ENCODE peak calls at places on chromosomes 3 and 15, in four cellular contexts. Q, R, S and T are unnamed samples. For H3K9me3, the result is how much of the 10 kb centered on the place peaks cover.

GRCh38 chr3:187263270-187263669 is 28.3 kb downstream of the MASP1 start:
- DNase-seq in Q (no peak), R (no peak), S (no peak), T (no peak)

GRCh38 chr3:125214738-125215137 is 2.2 kb upstream of the SLC12A8 start:
- DNase-seq in R (no peak), S (no peak), Q (no peak), T (no peak)

GRCh38 chr3:195850857-195851531 is 39.3 kb upstream of the MUC4 start:
- DNase-seq in Q (peak), S (peak), R (peak), T (peak)

GRCh38 chr3:23567917-23568316 is 237.8 kb upstream of the UBE2E1 start:
- DNase-seq in R (no peak), S (no peak), Q (no peak), T (no peak)

GRCh38 chr3:19467761-19468160 is 319.5 kb downstream of the KCNH8 start:
- DNase-seq in Q (no peak), S (no peak), R (no peak), T (no peak)

GRCh38 chr3:183159319-183159718 is 3.2 kb downstream of the LAMP3 start:
- DNase-seq in S (peak), Q (no peak), R (no peak), T (no peak)

GRCh38 chr3:172511783-172512357 is 11.4 kb downstream of the TNFSF10 start:
- DNase-seq in R (no peak), Q (no peak), S (no peak), T (no peak)

GRCh38 chr3:81490541-81491288 is 270.7 kb downstream of the GBE1 start:
- DNase-seq in S (peak), R (peak), Q (peak), T (peak)

GRCh38 chr3:41836360-41837134 is 125.4 kb downstream of the ULK4 start:
- DNase-seq in Q (no peak), R (peak), S (no peak), T (no peak)

GRCh38 chr3:13824521-13825316 is 55.2 kb downstream of the WNT7A start:
- DNase-seq in S (no peak), R (no peak), Q (no peak), T (no peak)

GRCh38 chr3:17945799-17946381 is 203.5 kb upstream of the TBC1D5 start:
- DNase-seq in R (no peak), S (no peak), Q (no peak), T (no peak)

GRCh38 chr15:36877796-36878744 is 222.3 kb downstream of the MEIS2 start:
- DNase-seq in Q (no peak), R (no peak), S (no peak), T (no peak)

GRCh38 chr3:73530030-73530411 is 94.7 kb downstream of the PDZRN3 start:
- DNase-seq in R (no peak), Q (no peak), S (no peak), T (no peak)

DNA sequence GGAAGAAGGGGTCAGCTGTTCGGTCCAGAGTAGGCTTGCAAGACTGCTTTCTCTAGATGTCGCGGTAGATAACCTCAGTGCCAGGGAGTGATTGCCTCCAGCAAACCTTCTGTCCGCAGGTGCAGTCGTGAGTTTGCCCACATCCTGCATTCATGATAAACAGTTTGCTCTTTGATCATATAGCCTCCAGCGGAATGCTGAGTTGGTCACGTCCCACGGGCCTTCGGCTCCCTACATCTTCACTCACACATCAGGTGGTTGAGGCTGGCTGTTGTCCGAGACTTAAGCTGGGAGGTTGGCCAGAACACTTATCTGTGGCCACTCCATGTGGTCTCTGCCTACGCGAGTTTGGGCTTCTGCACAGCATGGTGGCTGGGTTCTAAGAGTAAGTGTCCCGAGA is 62.1 kb upstream of the NR2C2 start:
- DNase-seq in R (peak), S (no peak), Q (no peak), T (no peak)
- H3K27ac ChIP-seq in R (peak), S (no peak), Q (no peak), T (no peak)

GRCh38 chr3:38473229-38473628 is 19.5 kb downstream of the ACVR2B start:
- DNase-seq in S (no peak), R (no peak), Q (no peak), T (no peak)
- TF ChIP-seq CTCF in S (no peak), R (no peak), Q (no peak), T (no peak)

DNA sequence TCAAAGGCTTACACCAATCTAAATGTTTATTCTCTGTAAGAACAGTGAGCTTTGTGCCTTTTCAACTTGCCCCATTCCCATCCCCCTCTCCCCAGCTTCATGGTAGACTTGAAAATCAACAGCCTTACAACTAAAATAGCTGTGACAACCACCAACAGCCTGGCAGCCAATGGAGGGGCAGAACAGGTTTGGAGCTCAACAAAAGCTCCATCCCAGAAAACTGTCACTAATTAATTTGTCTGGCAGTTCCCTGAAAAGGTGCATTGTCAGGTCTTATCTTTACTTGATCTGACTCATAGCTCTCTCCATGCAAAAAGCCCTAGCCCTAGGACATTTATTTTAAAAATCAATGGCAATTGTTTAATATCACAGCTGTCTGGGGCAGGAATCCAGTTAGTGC is 22.6 kb downstream of the MTHFS start:
- DNase-seq in R (no peak), S (no peak), Q (no peak), T (no peak)
- H3K9me3 ChIP-seq in R (under half), S (under half), Q (under half), T (under half)

DNA sequence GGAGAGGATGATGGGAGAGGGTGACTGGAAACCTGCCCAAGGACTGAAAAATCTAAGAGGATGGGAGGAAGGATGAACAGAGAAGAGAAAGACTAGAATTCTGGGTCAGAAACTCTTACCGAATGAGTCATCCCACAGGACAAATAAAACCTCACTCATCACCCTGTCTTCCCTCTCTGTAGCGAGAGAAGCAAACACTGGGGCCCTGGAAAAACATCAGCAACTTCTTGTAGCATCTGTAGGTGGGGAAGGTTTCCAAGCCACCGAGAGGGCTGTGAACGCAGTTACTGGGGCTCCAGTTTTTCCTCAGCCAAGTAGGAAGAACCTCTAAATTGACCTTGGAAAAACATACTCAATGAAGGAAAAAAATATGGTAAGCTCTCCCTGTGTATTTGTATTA is 193.0 kb upstream of the TPRG1 start:
- DNase-seq in S (peak), Q (no peak), R (no peak), T (no peak)
- H3K27ac ChIP-seq in S (no peak), Q (no peak), R (peak), T (peak)

DNA sequence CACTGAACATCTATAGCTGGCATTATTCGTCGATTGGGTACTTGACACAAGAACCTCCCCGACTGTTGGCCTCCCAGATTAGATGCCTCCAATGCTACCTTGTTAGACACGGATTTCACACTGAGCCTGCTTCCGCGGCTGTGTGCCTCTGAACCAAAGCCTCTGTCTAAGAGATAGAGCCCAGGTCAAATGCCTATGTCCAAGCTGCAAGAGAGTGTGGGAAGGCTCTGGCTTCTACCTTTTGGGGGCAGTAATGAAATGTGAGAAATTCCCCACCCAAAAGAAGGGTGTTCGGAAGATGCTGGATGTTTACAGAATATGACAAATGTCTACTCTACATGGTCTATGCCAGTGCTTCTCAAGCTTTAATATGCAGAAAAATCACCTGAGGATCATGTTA is 2.0 kb upstream of the RPUSD2 start:
- DNase-seq in R (no peak), S (no peak), Q (no peak), T (no peak)
- TF ChIP-seq CTCF in R (no peak), S (peak), Q (peak), T (no peak)